ENCODE peak calls at places on chromosomes 4 and X, in six cellular contexts. V, S, M, Z, E and L are unnamed samples.

GRCh38 chr4:39056023-39056422 is 6.0 kb upstream of the KLHL5 start:
- DNase-seq in V (no peak), S (no peak), M (no peak), Z (no peak), E (no peak), L (no peak)

GRCh38 chrX:120514236-120514635 is 45.1 kb upstream of the LAMP2 start:
- DNase-seq in V (peak; percentile 25), S (peak; percentile 24), M (peak; percentile 42), Z (peak; percentile 7), E (no peak), L (no peak)

GRCh38 chrX:154444001-154444754 is at the start of gene FAM50A:
- DNase-seq in V (peak; percentile 42), S (peak; percentile 51), M (peak; percentile 51), Z (peak; percentile 65), E (peak; percentile 69), L (peak; percentile 69)

GRCh38 chrX:24693453-24694202 is at the start of gene POLA1:
- DNase-seq in V (peak; percentile 95), S (peak; percentile 99), M (peak; percentile 98), Z (peak; percentile 96), E (peak; percentile 90), L (peak; percentile 89)

GRCh38 chrX:40010550-40011364 is 87.0 kb downstream of the BCOR start:
- DNase-seq in V (no peak), S (peak; percentile 71), M (peak; percentile 59), Z (peak; percentile 44), E (no peak), L (peak; percentile 42)

GRCh38 chrX:12947545-12948235 is 27.2 kb upstream of the TMSB4X start:
- DNase-seq in V (no peak), S (no peak), M (no peak), Z (no peak), E (no peak), L (no peak)

GRCh38 chrX:42093756-42094155 is 170.4 kb upstream of the CASK start:
- DNase-seq in V (peak; percentile 40), S (no peak), M (no peak), Z (peak; percentile 55), E (no peak), L (no peak)

GRCh38 chr4:164509951-164510350 is 244.0 kb upstream of the SMIM31 start:
- DNase-seq in V (no peak), S (no peak), M (no peak), Z (no peak), E (no peak), L (no peak)

GRCh38 chr4:88033309-88033708 is 25.9 kb downstream of the PKD2 start:
- DNase-seq in V (peak; percentile 72), S (no peak), M (peak; percentile 78), Z (peak; percentile 76), E (peak; percentile 28), L (no peak)

GRCh38 chr4:181330654-181331595 is 912.3 kb upstream of the TENM3 start:
- DNase-seq in V (no peak), S (no peak), M (no peak), Z (no peak), E (no peak), L (no peak)

GRCh38 chr4:101141230-101141629 is 206.1 kb downstream of the PPP3CA start:
- DNase-seq in V (no peak), S (no peak), M (no peak), Z (no peak), E (no peak), L (no peak)

GRCh38 chr4:183936574-183937335 is 31.6 kb downstream of the STOX2 start:
- DNase-seq in V (peak; percentile 5), S (no peak), M (no peak), Z (peak; percentile 9), E (no peak), L (no peak)

GRCh38 chr4:87697272-87697671 is 47.2 kb downstream of the DMP1 start:
- DNase-seq in V (no peak), S (no peak), M (peak; percentile 14), Z (no peak), E (no peak), L (no peak)

GRCh38 chr4:7817877-7818675 is 121.6 kb downstream of the AFAP1 start:
- DNase-seq in V (peak; percentile 58), S (no peak), M (no peak), Z (no peak), E (no peak), L (no peak)

GRCh38 chr4:71229477-71230257 is 109.2 kb upstream of the SLC4A4 start:
- DNase-seq in V (peak; percentile 81), S (peak; percentile 36), M (peak; percentile 66), Z (peak; percentile 71), E (peak; percentile 12), L (no peak)

GRCh38 chrX:8043121-8043520 is 115.9 kb upstream of the PNPLA4 start:
- DNase-seq in V (no peak), S (no peak), M (peak; percentile 43), Z (no peak), E (peak; percentile 49), L (no peak)

GRCh38 chr4:3420956-3421355 is 20.8 kb upstream of the HGFAC start:
- DNase-seq in V (no peak), S (no peak), M (no peak), Z (no peak), E (no peak), L (no peak)

GRCh38 chr4:38101563-38101962 is 141.4 kb downstream of the PTTG2 start:
- DNase-seq in V (peak; percentile 87), S (no peak), M (no peak), Z (no peak), E (peak; percentile 94), L (no peak)

GRCh38 chrX:124223524-124223923 is 108.9 kb upstream of the TEX13D start:
- DNase-seq in V (no peak), S (peak; percentile 37), M (peak; percentile 42), Z (no peak), E (no peak), L (no peak)

GRCh38 chr4:86927843-86928395 is 6.9 kb upstream of the AFF1 start:
- DNase-seq in V (peak; percentile 99), S (peak; percentile 3), M (no peak), Z (peak; percentile 98), E (peak; percentile 95), L (no peak)

GRCh38 chr4:174318829-174319764 is 35.4 kb downstream of the CEP44 start:
- DNase-seq in V (peak; percentile 46), S (no peak), M (peak; percentile 66), Z (peak; percentile 58), E (peak; percentile 3), L (no peak)

GRCh38 chr4:53010320-53010719 is 148.2 kb downstream of the RASL11B start:
- DNase-seq in V (peak; percentile 53), S (no peak), M (no peak), Z (peak; percentile 63), E (no peak), L (no peak)

GRCh38 chr4:94757192-94758140 is at the start of gene BMPR1B:
- DNase-seq in V (peak; percentile 67), S (peak; percentile 30), M (peak; percentile 84), Z (peak; percentile 78), E (no peak), L (peak; percentile 54)

GRCh38 chrX:15206306-15206705 is 63.6 kb downstream of the ASB9 start:
- DNase-seq in V (no peak), S (no peak), M (no peak), Z (no peak), E (no peak), L (no peak)

GRCh38 chrX:48022740-48023139 is 16.0 kb downstream of the SPACA5 start:
- DNase-seq in V (no peak), S (no peak), M (no peak), Z (no peak), E (no peak), L (no peak)

GRCh38 chr4:30842142-30842541 is 122.0 kb downstream of the PCDH7 start:
- DNase-seq in V (no peak), S (no peak), M (no peak), Z (no peak), E (no peak), L (no peak)

GRCh38 chr4:123418486-123418931 is 21.9 kb downstream of the SPRY1 start:
- DNase-seq in V (peak; percentile 92), S (peak; percentile 74), M (peak; percentile 97), Z (peak; percentile 77), E (peak; percentile 34), L (peak; percentile 73)

GRCh38 chr4:184385705-184386141 is 88.6 kb downstream of the IRF2 start:
- DNase-seq in V (no peak), S (peak; percentile 33), M (peak; percentile 19), Z (no peak), E (no peak), L (no peak)

GRCh38 chr4:47704693-47705325 is 133.1 kb downstream of the CORIN start:
- DNase-seq in V (peak; percentile 37), S (peak; percentile 70), M (peak; percentile 81), Z (peak; percentile 59), E (no peak), L (peak; percentile 19)

GRCh38 chr4:22634541-22635181 is 58.1 kb upstream of the GBA3 start:
- DNase-seq in V (no peak), S (no peak), M (no peak), Z (no peak), E (no peak), L (no peak)
- H3K18ac ChIP-seq in V (no peak overlapping the region), S (no peak overlapping the region), M (no peak overlapping the region), Z (no peak overlapping the region), E (no peak overlapping the region), L (no peak overlapping the region)

GRCh38 chr4:171561419-171561818 is 251.8 kb upstream of the GALNTL6 start:
- DNase-seq in V (no peak), S (no peak), M (no peak), Z (no peak), E (no peak), L (no peak)
- H3K18ac ChIP-seq in V (no peak overlapping the region), S (no peak overlapping the region), M (no peak overlapping the region), Z (no peak overlapping the region), E (no peak overlapping the region), L (no peak overlapping the region)

GRCh38 chr4:106647451-106647850 is 278.9 kb upstream of the GIMD1 start:
- DNase-seq in V (no peak), S (no peak), M (no peak), Z (no peak), E (no peak), L (no peak)

GRCh38 chr4:106650701-106651100 is 282.1 kb upstream of the GIMD1 start:
- DNase-seq in V (no peak), S (no peak), M (peak; percentile 71), Z (peak; percentile 73), E (no peak), L (no peak)

GRCh38 chr4:106652095-106652494 is 283.5 kb upstream of the GIMD1 start:
- DNase-seq in V (no peak), S (no peak), M (no peak), Z (no peak), E (no peak), L (no peak)
- H3K18ac ChIP-seq in V (no peak overlapping the region), S (no peak overlapping the region), M (no peak overlapping the region), Z (no peak overlapping the region), E (no peak overlapping the region), L (no peak overlapping the region)

GRCh38 chr4:24915121-24915922 is 2.5 kb upstream of the CCDC149 start:
- DNase-seq in V (no peak), S (peak; percentile 46), M (peak; percentile 52), Z (no peak), E (no peak), L (no peak)

GRCh38 chr4:24914460-24914859 is 1.6 kb upstream of the CCDC149 start:
- DNase-seq in V (no peak), S (no peak), M (no peak), Z (no peak), E (no peak), L (no peak)

GRCh38 chr4:24913099-24913445 is 230 bp upstream of the CCDC149 start:
- DNase-seq in V (no peak), S (peak; percentile 56), M (peak; percentile 39), Z (no peak), E (no peak), L (no peak)

GRCh38 chr4:24920008-24920407 is 7.2 kb upstream of the CCDC149 start:
- DNase-seq in V (no peak), S (no peak), M (no peak), Z (no peak), E (no peak), L (no peak)

GRCh38 chr4:24917076-24917856 is 4.4 kb upstream of the CCDC149 start:
- DNase-seq in V (no peak), S (peak; percentile 64), M (peak; percentile 14), Z (no peak), E (no peak), L (peak; percentile 58)
- H3K18ac ChIP-seq in V (no peak overlapping the region), S (no peak overlapping the region), M (no peak overlapping the region), Z (no peak overlapping the region), E (no peak overlapping the region), L (no peak overlapping the region)